ENCODE peak calls at places on chromosomes 3 and 15, in five cellular contexts. M is mesendoderm, G is NCI-H69, O is EL, V is cardiac fibroblast. C is an unnamed sample.

GRCh38 chr3:41662288-41662687 is 299.6 kb downstream of the ULK4 start:
- DNase-seq in M (no peak), G (no peak), O (peak; percentile 30), V (no peak), C (no peak)

GRCh38 chr3:105414841-105415240 is 48.1 kb downstream of the ALCAM start:
- DNase-seq in M (peak; percentile 71), G (peak; percentile 78), O (no peak), V (peak; percentile 32), C (no peak)

GRCh38 chr3:8756671-8757070 is 12.7 kb downstream of the OXTR start:
- DNase-seq in M (peak; percentile 94), G (no peak), O (no peak), V (no peak), C (no peak)

GRCh38 chr3:116148881-116149530 is 296.3 kb downstream of the LSAMP start:
- DNase-seq in M (peak; percentile 13), G (peak; percentile 91), O (peak; percentile 20), V (no peak), C (no peak)

GRCh38 chr15:70250208-70251201 is 152.8 kb upstream of the TLE3 start:
- DNase-seq in M (no peak), G (no peak), O (no peak), V (no peak), C (no peak)

GRCh38 chr15:31396881-31397560 is 70.4 kb downstream of the KLF13 start:
- DNase-seq in M (peak; percentile 98), G (peak; percentile 99), O (peak; percentile 70), V (peak; percentile 91), C (peak; percentile 13)

GRCh38 chr3:63051920-63052319 is 176.7 kb upstream of the CADPS start:
- DNase-seq in M (peak; percentile 50), G (peak; percentile 75), O (peak; percentile 47), V (peak; percentile 3), C (no peak)

GRCh38 chr15:76648732-76649444 is 256.3 kb downstream of the SCAPER start:
- DNase-seq in M (no peak), G (no peak), O (no peak), V (no peak), C (no peak)

GRCh38 chr3:112013058-112013783 is 14.5 kb downstream of the TAGLN3 start:
- DNase-seq in M (peak; percentile 80), G (peak; percentile 50), O (peak; percentile 73), V (peak; percentile 87), C (no peak)

GRCh38 chr15:74196175-74196574 is 6.4 kb downstream of the STRA6 start:
- DNase-seq in M (no peak), G (peak; percentile 42), O (peak; percentile 99), V (peak; percentile 97), C (no peak)

GRCh38 chr3:31550452-31551251 is 17.9 kb downstream of the STT3B start:
- DNase-seq in M (peak; percentile 44), G (peak; percentile 27), O (peak; percentile 30), V (peak; percentile 43), C (no peak)

GRCh38 chr3:190362258-190362657 is 25.7 kb upstream of the CLDN16 start:
- DNase-seq in M (peak; percentile 30), G (no peak), O (no peak), V (no peak), C (no peak)

GRCh38 chr15:25172691-25173090 is 217.9 kb downstream of the SNRPN start:
- DNase-seq in M (no peak), G (no peak), O (no peak), V (no peak), C (no peak)

GRCh38 chr3:4504340-4505261 is 11.5 kb downstream of the ITPR1 start:
- DNase-seq in M (no peak), G (peak; percentile 57), O (no peak), V (peak; percentile 39), C (no peak)

GRCh38 chr3:194277547-194278091 is 73.5 kb downstream of the CPN2 start:
- DNase-seq in M (no peak), G (peak; percentile 39), O (no peak), V (peak; percentile 95), C (no peak)

GRCh38 chr3:14440531-14441239 is 38.3 kb downstream of the SLC6A6 start:
- DNase-seq in M (peak; percentile 89), G (peak; percentile 71), O (peak; percentile 62), V (peak; percentile 61), C (no peak)

GRCh38 chr3:153242900-153243299 is 80.9 kb downstream of the RAP2B start:
- DNase-seq in M (no peak), G (no peak), O (no peak), V (no peak), C (no peak)

GRCh38 chr15:61724276-61724939 is 335.8 kb downstream of the VPS13C start:
- DNase-seq in M (no peak), G (no peak), O (no peak), V (no peak), C (no peak)

GRCh38 chr3:52798978-52799476 is 4.4 kb downstream of the ITIH3 start:
- DNase-seq in M (peak; percentile 71), G (peak; percentile 21), O (peak; percentile 21), V (no peak), C (no peak)

GRCh38 chr3:128378631-128379347 is 87.9 kb downstream of the DNAJB8 start:
- DNase-seq in M (no peak), G (no peak), O (peak; percentile 16), V (peak; percentile 52), C (no peak)

GRCh38 chr15:71153823-71154524 is 38.7 kb downstream of the THSD4 start:
- DNase-seq in M (peak; percentile 70), G (no peak), O (no peak), V (peak; percentile 28), C (no peak)

GRCh38 chr15:96355561-96356129 is 25.1 kb downstream of the NR2F2 start:
- DNase-seq in M (no peak), G (no peak), O (no peak), V (no peak), C (no peak)

GRCh38 chr3:100537646-100538338 is 45.4 kb downstream of the TMEM45A start:
- DNase-seq in M (peak; percentile 10), G (no peak), O (no peak), V (no peak), C (no peak)

GRCh38 chr3:60588806-60589205 is 662.4 kb downstream of the FHIT start:
- DNase-seq in M (no peak), G (no peak), O (no peak), V (no peak), C (no peak)

C was measured in NCI-H1048.